ENCODE peak calls at places on chromosomes 3 and 15, in six cellular contexts. T is T-helper 9 cell, A is LHCN-M2, Z is HTR-8/SVneo, B is activated T-helper 1 cell treated with Interleukin-2 at 50 U/mL for 16 hours, G is fibroblast of lung. I is an unnamed sample.

GRCh38 chr3:58234516-58234931 is 3.1 kb upstream of the ABHD6 start:
- DNase-seq in T (no peak), A (peak), Z (no peak), B (no peak), G (peak), I (peak)

GRCh38 chr3:65635661-65636060 is 403.1 kb downstream of the MAGI1 start:
- DNase-seq in T (no peak), A (no peak), Z (no peak), B (no peak), G (no peak), I (no peak)

GRCh38 chr3:177341766-177342165 is 144.5 kb upstream of the TBL1XR1 start:
- DNase-seq in T (no peak), A (no peak), Z (no peak), B (no peak), G (no peak), I (no peak)

GRCh38 chr15:38254065-38254883 is 1.6 kb downstream of the SPRED1 start:
- DNase-seq in T (no peak), A (peak), Z (no peak), B (peak), G (peak), I (no peak)

GRCh38 chr3:23829242-23829934 is 23.6 kb downstream of the UBE2E1 start:
- DNase-seq in T (no peak), A (no peak), Z (no peak), B (no peak), G (no peak), I (no peak)

GRCh38 chr3:176807938-176808337 is 389.3 kb downstream of the TBL1XR1 start:
- DNase-seq in T (no peak), A (no peak), Z (no peak), B (no peak), G (no peak), I (no peak)

GRCh38 chr15:64233299-64233698 is 70.5 kb upstream of the PPIB start:
- DNase-seq in T (no peak), A (no peak), Z (no peak), B (no peak), G (no peak), I (no peak)

GRCh38 chr3:152909180-152909883 is 74.4 kb downstream of the P2RY1 start:
- DNase-seq in T (no peak), A (peak), Z (no peak), B (no peak), G (peak), I (no peak)

GRCh38 chr3:159733194-159733860 is 255.3 kb upstream of the IL12A start:
- DNase-seq in T (no peak), A (peak), Z (peak), B (no peak), G (peak), I (no peak)

GRCh38 chr15:56232058-56232457 is 11.6 kb downstream of the RFX7 start:
- DNase-seq in T (no peak), A (no peak), Z (no peak), B (no peak), G (no peak), I (no peak)

GRCh38 chr3:184540777-184541681 is 20.6 kb upstream of the EPHB3 start:
- DNase-seq in T (peak), A (no peak), Z (peak), B (peak), G (peak), I (no peak)

GRCh38 chr15:100573526-100573925 is 28.5 kb downstream of the LINS1 start:
- DNase-seq in T (no peak), A (no peak), Z (no peak), B (no peak), G (no peak), I (no peak)

GRCh38 chr15:29805043-29805707 is 17.1 kb downstream of the TJP1 start:
- DNase-seq in T (no peak), A (peak), Z (no peak), B (no peak), G (peak), I (no peak)

GRCh38 chr3:25887907-25888306 is 98.0 kb downstream of the OXSM start:
- DNase-seq in T (no peak), A (no peak), Z (no peak), B (no peak), G (no peak), I (no peak)

GRCh38 chr15:31342781-31343626 is 16.4 kb downstream of the KLF13 start:
- DNase-seq in T (no peak), A (no peak), Z (no peak), B (no peak), G (no peak), I (no peak)

GRCh38 chr15:66308526-66308925 is 15.2 kb downstream of the DIS3L start:
- DNase-seq in T (no peak), A (no peak), Z (no peak), B (no peak), G (no peak), I (no peak)

GRCh38 chr15:74958908-74959642 is 2.5 kb upstream of the RPP25 start:
- DNase-seq in T (no peak), A (no peak), Z (no peak), B (no peak), G (no peak), I (no peak)

GRCh38 chr3:112315791-112316190 is 17.2 kb upstream of the CD200 start:
- DNase-seq in T (no peak), A (no peak), Z (no peak), B (no peak), G (no peak), I (no peak)